ENCODE peak calls at places on chromosomes 12 and 14, in eight cellular contexts. W is tibial nerve, L is OCI-LY7, V is endothelial cell, G is adrenal gland, Z is endothelial cell of umbilical vein, R is AG04449, A is B cell. M is an unnamed sample.

GRCh38 chr14:22814945-22815713 is at the start of gene SLC7A7:
- DNase-seq in A (no peak), Z (no peak), V (no peak), L (peak; percentile 54), R (no peak), G (no peak), W (no peak), M (no peak)

GRCh38 chr14:60968099-60968498 is 12.8 kb downstream of the TRMT5 start:
- DNase-seq in Z (no peak), W (no peak), G (no peak), L (no peak), V (no peak), A (no peak), R (no peak), M (no peak)

GRCh38 chr12:117334855-117335587 is 26.4 kb downstream of the NOS1 start:
- DNase-seq in V (no peak), L (no peak), G (peak; percentile 23), Z (no peak), W (no peak), A (no peak), R (no peak), M (no peak)

GRCh38 chr14:55881577-55882241 is 236.5 kb upstream of the PELI2 start:
- DNase-seq in G (peak; percentile 61), W (no peak), L (no peak), R (no peak), A (no peak), Z (no peak), V (no peak), M (no peak)

GRCh38 chr14:61375218-61375617 is 53.8 kb downstream of the PRKCH start:
- DNase-seq in V (no peak), W (no peak), R (no peak), L (no peak), Z (no peak), A (no peak), G (no peak), M (no peak)

GRCh38 chr12:68368332-68368731 is 36.2 kb upstream of the MDM1 start:
- DNase-seq in G (no peak), V (no peak), A (no peak), L (no peak), Z (no peak), W (no peak), R (no peak), M (no peak)

GRCh38 chr14:55671641-55672040 is 91.6 kb downstream of the KTN1 start:
- DNase-seq in W (no peak), V (no peak), A (no peak), L (no peak), Z (no peak), G (no peak), R (no peak), M (no peak)

GRCh38 chr12:131091413-131091975 is 137.8 kb downstream of the ADGRD1 start:
- DNase-seq in V (no peak), A (no peak), W (peak; percentile 9), G (no peak), Z (no peak), L (no peak), R (no peak), M (peak; percentile 58)

GRCh38 chr14:69399750-69400149 is 1.3 kb downstream of the SLC39A9 start:
- DNase-seq in W (no peak), G (no peak), R (no peak), A (no peak), V (no peak), Z (no peak), L (no peak), M (no peak)

GRCh38 chr12:28107679-28108078 is 82.6 kb upstream of the CCDC91 start:
- DNase-seq in G (no peak), V (no peak), A (no peak), Z (no peak), R (no peak), L (no peak), W (no peak), M (no peak)

GRCh38 chr14:81345781-81346180 is 54.3 kb downstream of the STON2 start:
- DNase-seq in G (no peak), R (no peak), W (no peak), L (no peak), A (no peak), Z (no peak), V (no peak), M (no peak)

GRCh38 chr12:77003244-77003643 is 62.1 kb downstream of the E2F7 start:
- DNase-seq in Z (no peak), G (no peak), A (no peak), V (no peak), R (no peak), L (no peak), W (no peak), M (no peak)

GRCh38 chr12:103401421-103401820 is 94.3 kb downstream of the C12orf42 start:
- DNase-seq in Z (no peak), V (no peak), G (no peak), A (no peak), L (peak; percentile 9), R (no peak), W (no peak), M (no peak)

GRCh38 chr14:94045563-94046345 is 19.6 kb downstream of the OTUB2 start:
- DNase-seq in A (no peak), G (peak; percentile 30), L (no peak), R (no peak), W (no peak), Z (no peak), V (no peak), M (no peak)

GRCh38 chr12:108744021-108744897 is 12.9 kb upstream of the CORO1C start:
- DNase-seq in L (no peak), R (no peak), V (no peak), Z (no peak), A (no peak), G (no peak), W (no peak), M (no peak)

GRCh38 chr14:59845245-59845644 is 25.3 kb downstream of the RTN1 start:
- DNase-seq in G (no peak), R (no peak), W (no peak), A (no peak), V (no peak), Z (no peak), L (no peak), M (no peak)

GRCh38 chr14:98952595-98953325 is 319.2 kb downstream of the BCL11B start:
- DNase-seq in Z (no peak), R (no peak), W (no peak), V (no peak), L (no peak), G (peak; percentile 84), A (no peak), M (no peak)

DNA sequence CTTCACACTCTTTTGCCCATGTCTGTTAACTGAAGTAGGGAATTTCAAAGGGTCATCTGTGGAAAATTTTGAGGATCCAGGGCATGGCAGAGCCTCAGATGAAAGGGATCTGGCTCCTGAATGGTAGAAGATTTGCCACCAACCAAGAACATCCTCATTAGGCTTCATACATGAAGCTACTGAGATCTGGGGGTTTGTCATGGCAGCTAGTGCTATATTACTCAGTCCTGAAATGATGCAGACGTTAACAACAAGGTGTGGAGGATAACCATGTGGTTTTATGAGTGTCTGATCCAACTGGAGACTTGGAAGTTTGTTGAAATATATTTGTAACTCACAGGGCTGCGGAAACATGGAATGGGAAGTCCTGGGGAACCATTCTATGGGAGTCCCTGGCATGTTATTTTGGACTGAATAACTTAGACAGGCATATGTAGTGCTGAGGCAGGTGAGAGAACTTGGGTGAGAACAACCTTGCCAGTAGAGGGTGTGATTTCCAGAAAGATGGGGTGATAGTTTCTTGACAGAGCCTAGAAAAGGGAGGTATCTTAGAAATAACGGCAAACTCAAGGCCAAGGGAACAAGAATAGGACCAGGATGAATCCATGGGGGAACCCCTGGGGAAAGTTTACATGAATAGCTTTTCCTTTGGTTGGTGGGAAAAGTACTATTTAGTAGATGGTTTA is 42.0 kb upstream of the C12orf75 start:
- DNase-seq in A (no peak), V (no peak), G (no peak), W (no peak), R (no peak), Z (no peak), L (no peak), M (no peak)
- TF ChIP-seq CTCF in A (no peak), V (no peak), G (no peak), W (no peak), R (no peak), Z (no peak), L (peak; percentile 65), M (peak; percentile 9)

GRCh38 chr12:122018937-122019336 is 2.7 kb upstream of the BCL7A start:
- DNase-seq in G (no peak), V (no peak), L (no peak), W (no peak), R (no peak), A (no peak), Z (no peak), M (no peak)
- TF ChIP-seq CTCF in G (no peak), V (no peak), L (no peak), W (no peak), R (no peak), A (no peak), Z (no peak), M (no peak)

DNA sequence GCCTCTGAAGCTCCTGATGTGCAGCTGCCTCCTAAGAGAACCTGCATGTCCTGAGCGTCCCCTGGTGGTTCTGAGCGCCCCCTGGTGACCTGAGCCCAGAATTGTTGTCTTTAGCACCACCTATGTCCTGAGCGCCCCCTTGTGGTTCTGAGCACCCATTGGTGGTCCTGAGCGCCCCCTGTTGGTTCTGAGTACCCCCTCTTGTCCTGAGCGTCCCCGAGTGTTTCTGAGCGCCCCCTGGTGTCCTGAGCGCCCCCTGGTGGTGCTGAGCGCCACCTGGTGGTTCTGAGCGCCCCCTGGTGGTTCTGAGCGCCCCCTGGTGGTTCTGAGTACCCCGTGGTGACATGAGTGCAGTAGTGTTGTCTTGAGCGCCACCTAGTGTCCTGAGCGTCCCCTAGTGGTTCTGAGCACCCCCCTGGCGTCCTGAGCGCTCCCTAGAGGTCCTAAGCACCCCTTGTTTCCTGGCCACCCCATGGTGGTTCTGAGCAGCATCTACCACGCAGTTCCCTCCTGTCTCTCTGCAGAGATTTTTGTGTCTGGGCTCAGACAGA is 782.5 kb downstream of the TMEM121 start:
- DNase-seq in Z (no peak), G (no peak), R (no peak), A (peak; percentile 68), L (peak; percentile 80), W (no peak), V (peak; percentile 4), M (peak; percentile 70)
- TF ChIP-seq CTCF in Z (peak; percentile 51), G (peak; percentile 43), R (no peak), A (peak; percentile 78), L (peak; percentile 100), W (no peak), V (peak; percentile 61), M (peak; percentile 84)

GRCh38 chr14:102508774-102509743 is 517 bp downstream of the ANKRD9 start:
- DNase-seq in A (peak; percentile 49), G (peak; percentile 82), R (no peak), L (no peak), W (peak; percentile 35), V (no peak), Z (peak; percentile 35), M (no peak)

GRCh38 chr14:102509744-102510615 is at the start of gene ANKRD9:
- DNase-seq in G (peak; percentile 96), L (peak; percentile 83), V (peak; percentile 94), Z (peak; percentile 94), W (peak; percentile 93), R (peak; percentile 23), A (peak; percentile 85), M (peak; percentile 98)

GRCh38 chr14:102507891-102508312 is 1.7 kb downstream of the ANKRD9 start:
- DNase-seq in W (no peak), G (no peak), V (no peak), Z (no peak), A (peak; percentile 38), R (no peak), L (no peak), M (no peak)

GRCh38 chr14:102507026-102507860 is 2.3 kb downstream of the ANKRD9 start:
- DNase-seq in Z (no peak), G (no peak), R (no peak), L (no peak), V (no peak), A (peak; percentile 20), W (no peak), M (no peak)

GRCh38 chr14:102508410-102508773 is 1.2 kb downstream of the ANKRD9 start:
- DNase-seq in G (no peak), R (no peak), L (no peak), V (no peak), A (no peak), Z (no peak), W (no peak), M (no peak)
- TF ChIP-seq CTCF in G (no peak), R (no peak), L (no peak), V (no peak), A (no peak), Z (no peak), W (no peak), M (no peak)

M was measured in GM10248.